ENCODE peak calls at places on chromosome 1, in four cellular contexts. One of them, this sample, is unnamed.
A peak's percentile ranks its signal among the peaks of the same experiment; 100 is the strongest.

GRCh38 chr1:33903210-33903589 is 39.3 kb downstream of the HMGB4 start:
- DNase-seq in stomach: no peak
- DNase-seq in A549: no peak
- DNase-seq in thyroid gland: no peak
- DNase-seq in this sample: no peak

GRCh38 chr1:29243863-29244185 is 7.5 kb downstream of the PTPRU start:
- DNase-seq in A549: no peak
- DNase-seq in stomach: no peak
- DNase-seq in thyroid gland: no peak
- DNase-seq in this sample: no peak

GRCh38 chr1:23224721-23225648 is 7.7 kb upstream of the HTR1D start:
- DNase-seq in thyroid gland: no peak
- DNase-seq in stomach: no peak
- DNase-seq in A549: no peak
- DNase-seq in this sample: no peak

GRCh38 chr1:162305969-162306368 is 70.7 kb downstream of the SPATA46 start:
- DNase-seq in A549: peak; percentile 9
- DNase-seq in thyroid gland: no peak
- DNase-seq in stomach: no peak
- DNase-seq in this sample: no peak

GRCh38 chr1:207059881-207060280 is 6.8 kb downstream of the PFKFB2 start:
- DNase-seq in A549: no peak
- DNase-seq in thyroid gland: peak; percentile 54
- DNase-seq in stomach: no peak
- DNase-seq in this sample: no peak

GRCh38 chr1:112507896-112508241 is 896 bp upstream of the WNT2B start:
- DNase-seq in stomach: no peak
- DNase-seq in thyroid gland: no peak
- DNase-seq in A549: no peak
- DNase-seq in this sample: no peak

GRCh38 chr1:212219679-212220463 is 65.3 kb upstream of the PPP2R5A start:
- DNase-seq in A549: no peak
- DNase-seq in stomach: no peak
- DNase-seq in thyroid gland: peak; percentile 54
- DNase-seq in this sample: peak; percentile 47

GRCh38 chr1:246151796-246152434 is 355.2 kb downstream of the SMYD3 start:
- DNase-seq in A549: no peak
- DNase-seq in stomach: no peak
- DNase-seq in thyroid gland: peak; percentile 86
- DNase-seq in this sample: no peak

GRCh38 chr1:176717052-176717754 is 254.2 kb downstream of the PAPPA2 start:
- DNase-seq in A549: no peak
- DNase-seq in thyroid gland: no peak
- DNase-seq in stomach: no peak
- DNase-seq in this sample: no peak

DNA sequence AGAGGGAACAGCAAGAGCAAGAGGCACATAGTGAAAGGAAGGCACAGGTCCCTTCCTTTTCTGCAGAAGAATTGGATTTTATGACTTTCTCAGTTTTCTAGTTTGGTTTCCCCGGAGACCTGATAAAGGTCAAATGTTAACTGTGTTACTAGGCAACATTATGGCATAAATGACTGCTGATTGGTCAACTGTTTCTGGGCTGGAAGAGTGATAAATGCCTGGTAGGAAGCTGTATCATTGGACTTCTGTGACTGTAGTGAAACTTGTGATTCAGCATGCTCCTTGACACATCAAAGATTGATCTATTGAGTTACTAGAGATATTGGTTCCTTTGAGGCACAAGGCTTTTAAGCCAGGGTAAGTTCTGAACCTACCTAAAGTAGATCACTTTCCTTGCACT is 55.7 kb downstream of the LRRC8C start:
- DNase-seq in stomach: no peak
- DNase-seq in A549: no peak
- DNase-seq in thyroid gland: no peak
- DNase-seq in this sample: no peak
- H3K4me1 ChIP-seq in stomach: no peaks in the 10 kb centered on the region
- H3K4me1 ChIP-seq in A549: peaks cover 11% of the 10 kb centered on the region
- H3K4me1 ChIP-seq in thyroid gland: peaks cover 4% of the 10 kb centered on the region
- H3K4me1 ChIP-seq in this sample: peaks cover 9% of the 10 kb centered on the region

GRCh38 chr1:227732586-227733308 is 2.4 kb downstream of the JMJD4 start:
- DNase-seq in stomach: no peak
- DNase-seq in thyroid gland: no peak
- DNase-seq in A549: no peak
- DNase-seq in this sample: no peak

GRCh38 chr1:227729881-227730629 is 5.0 kb downstream of the JMJD4 start:
- DNase-seq in A549: peak; percentile 55
- DNase-seq in stomach: no peak
- DNase-seq in thyroid gland: peak; percentile 61
- DNase-seq in this sample: no peak

GRCh38 chr1:227731696-227732585 is 3.2 kb downstream of the JMJD4 start:
- DNase-seq in thyroid gland: no peak
- DNase-seq in stomach: no peak
- DNase-seq in A549: no peak
- DNase-seq in this sample: no peak

GRCh38 chr1:227730630-227731151 is 4.4 kb downstream of the JMJD4 start:
- DNase-seq in thyroid gland: peak; percentile 24
- DNase-seq in A549: no peak
- DNase-seq in stomach: no peak
- DNase-seq in this sample: no peak

DNA sequence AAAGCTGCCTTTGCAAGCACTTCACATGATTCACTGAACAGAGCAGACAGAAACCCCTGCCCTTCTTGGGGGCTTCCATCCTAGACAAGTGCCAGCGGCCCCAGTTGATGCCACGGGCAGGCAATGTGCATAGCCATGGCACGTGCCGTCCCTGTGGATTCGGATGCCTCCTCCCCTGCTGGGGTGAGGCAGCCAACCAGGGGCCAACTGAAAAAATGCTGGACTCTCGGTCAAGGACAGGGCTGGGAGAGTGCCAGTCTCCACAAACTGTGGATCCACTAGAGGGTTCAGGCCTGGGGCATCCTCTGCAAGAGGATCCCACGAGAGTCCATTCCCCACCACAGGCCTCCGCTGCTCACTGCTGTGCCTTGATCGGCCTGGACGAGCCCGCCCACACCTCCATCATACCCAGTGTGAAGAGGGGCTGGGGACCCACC is 3.8 kb downstream of the JMJD4 start:
- DNase-seq in stomach: no peak
- DNase-seq in A549: no peak
- DNase-seq in thyroid gland: no peak
- DNase-seq in this sample: no peak
- H3K4me1 ChIP-seq in stomach: peaks cover 68% of the 10 kb centered on the region
- H3K4me1 ChIP-seq in A549: peaks cover 15% of the 10 kb centered on the region
- H3K4me1 ChIP-seq in thyroid gland: peaks cover 46% of the 10 kb centered on the region
- H3K4me1 ChIP-seq in this sample: no peaks in the 10 kb centered on the region

DNA sequence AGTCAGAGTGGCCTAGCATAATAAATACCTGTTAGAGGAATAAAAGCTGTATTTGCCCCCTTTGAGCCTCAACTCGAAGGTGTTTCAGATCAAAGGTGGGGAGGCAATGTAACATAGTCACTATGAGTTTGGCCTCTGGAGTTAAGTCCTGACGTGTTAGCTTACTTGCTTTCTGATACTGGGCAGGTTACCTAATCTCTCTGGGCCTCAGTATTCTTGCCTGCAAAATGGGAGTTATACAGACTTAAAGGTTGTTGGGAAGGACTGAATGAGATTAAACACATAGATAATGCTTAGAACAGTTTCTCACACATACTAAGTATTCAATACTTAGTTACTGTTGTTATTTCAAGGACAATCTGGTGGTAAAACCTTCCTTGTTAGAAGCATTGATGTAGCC is 15.5 kb downstream of the RNF220 start:
- DNase-seq in A549: no peak
- DNase-seq in stomach: no peak
- DNase-seq in thyroid gland: no peak
- DNase-seq in this sample: no peak
- H3K4me1 ChIP-seq in A549: no peaks in the 10 kb centered on the region
- H3K4me1 ChIP-seq in stomach: peaks cover 24% of the 10 kb centered on the region
- H3K4me1 ChIP-seq in thyroid gland: peaks cover 35% of the 10 kb centered on the region
- H3K4me1 ChIP-seq in this sample: peaks cover 10% of the 10 kb centered on the region

GRCh38 chr1:109299984-109300343 is 6.8 kb downstream of the MYBPHL start:
- DNase-seq in A549: no peak
- DNase-seq in thyroid gland: no peak
- DNase-seq in stomach: no peak
- DNase-seq in this sample: no peak
- H3K4me1 ChIP-seq in A549: peaks cover 3% of the 10 kb centered on the region
- H3K4me1 ChIP-seq in thyroid gland: peaks cover 33% of the 10 kb centered on the region
- H3K4me1 ChIP-seq in stomach: no peaks in the 10 kb centered on the region
- H3K4me1 ChIP-seq in this sample: peaks cover 4% of the 10 kb centered on the region

DNA sequence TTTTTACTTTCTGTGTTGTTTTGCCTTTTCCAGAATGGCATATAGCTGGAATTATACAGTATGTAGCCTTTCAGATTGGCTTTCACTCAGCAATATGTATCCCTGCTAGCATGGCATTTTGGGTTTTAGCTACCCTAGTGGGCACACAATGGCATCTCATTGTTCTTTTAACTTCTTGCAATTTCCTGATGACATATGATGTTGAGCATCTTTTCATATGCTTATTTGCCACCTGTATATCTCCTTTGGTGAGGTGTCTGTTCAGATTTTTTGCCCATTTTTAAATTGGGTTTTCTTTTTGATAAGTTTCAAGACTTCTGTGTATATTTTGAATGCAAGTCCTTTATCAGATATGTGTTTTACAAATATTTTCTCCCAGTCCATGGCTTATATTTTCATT is 14.0 kb downstream of the TSEN15 start:
- DNase-seq in A549: no peak
- DNase-seq in stomach: no peak
- DNase-seq in thyroid gland: no peak
- DNase-seq in this sample: no peak
- H3K4me1 ChIP-seq in A549: peaks cover 11% of the 10 kb centered on the region
- H3K4me1 ChIP-seq in stomach: no peaks in the 10 kb centered on the region
- H3K4me1 ChIP-seq in thyroid gland: peaks cover 3% of the 10 kb centered on the region
- H3K4me1 ChIP-seq in this sample: no peaks in the 10 kb centered on the region

DNA sequence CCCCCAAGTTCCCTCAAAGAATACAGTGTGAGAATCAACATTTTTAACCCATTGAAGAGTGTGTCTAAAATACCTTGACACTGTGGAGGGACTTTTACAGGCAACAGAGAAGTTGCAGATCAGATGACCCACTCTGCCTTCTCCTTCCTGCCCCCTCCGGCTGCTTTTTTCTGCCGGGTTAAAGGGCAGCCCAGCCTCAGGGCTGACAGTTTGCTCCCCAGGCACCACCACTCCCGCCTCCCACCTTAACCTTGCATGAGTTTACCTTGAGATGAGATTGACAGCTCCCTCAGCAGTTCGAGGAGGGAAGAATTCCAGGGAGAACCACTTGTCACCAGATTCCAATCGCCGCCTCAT is 3.2 kb downstream of the MTHFR start:
- DNase-seq in thyroid gland: peak; percentile 40
- DNase-seq in stomach: no peak
- DNase-seq in A549: no peak
- DNase-seq in this sample: no peak
- H3K4me1 ChIP-seq in thyroid gland: peaks cover 64% of the 10 kb centered on the region
- H3K4me1 ChIP-seq in stomach: peaks cover 65% of the 10 kb centered on the region
- H3K4me1 ChIP-seq in A549: peaks cover 26% of the 10 kb centered on the region
- H3K4me1 ChIP-seq in this sample: peaks cover 8% of the 10 kb centered on the region

GRCh38 chr1:201490708-201491131 is 16.2 kb downstream of the CSRP1 start:
- DNase-seq in stomach: no peak
- DNase-seq in thyroid gland: no peak
- DNase-seq in A549: no peak
- DNase-seq in this sample: no peak

GRCh38 chr1:201496296-201496690 is 10.6 kb downstream of the CSRP1 start:
- DNase-seq in thyroid gland: no peak
- DNase-seq in stomach: no peak
- DNase-seq in A549: no peak
- DNase-seq in this sample: no peak

GRCh38 chr1:201491896-201492511 is 14.9 kb downstream of the CSRP1 start:
- DNase-seq in stomach: no peak
- DNase-seq in A549: no peak
- DNase-seq in thyroid gland: no peak
- DNase-seq in this sample: no peak

GRCh38 chr1:201495447-201496295 is 11.3 kb downstream of the CSRP1 start:
- DNase-seq in thyroid gland: peak; percentile 95
- DNase-seq in stomach: peak; percentile 33
- DNase-seq in A549: no peak
- DNase-seq in this sample: peak; percentile 51

GRCh38 chr1:201493757-201494617 is 12.9 kb downstream of the CSRP1 start:
- DNase-seq in A549: no peak
- DNase-seq in stomach: peak; percentile 61
- DNase-seq in thyroid gland: peak; percentile 63
- DNase-seq in this sample: no peak
- H3K4me1 ChIP-seq in A549: peaks cover 57% of the 10 kb centered on the region
- H3K4me1 ChIP-seq in stomach: peaks cover 50% of the 10 kb centered on the region
- H3K4me1 ChIP-seq in thyroid gland: peaks cover 97% of the 10 kb centered on the region
- H3K4me1 ChIP-seq in this sample: peaks cover 48% of the 10 kb centered on the region

DNA sequence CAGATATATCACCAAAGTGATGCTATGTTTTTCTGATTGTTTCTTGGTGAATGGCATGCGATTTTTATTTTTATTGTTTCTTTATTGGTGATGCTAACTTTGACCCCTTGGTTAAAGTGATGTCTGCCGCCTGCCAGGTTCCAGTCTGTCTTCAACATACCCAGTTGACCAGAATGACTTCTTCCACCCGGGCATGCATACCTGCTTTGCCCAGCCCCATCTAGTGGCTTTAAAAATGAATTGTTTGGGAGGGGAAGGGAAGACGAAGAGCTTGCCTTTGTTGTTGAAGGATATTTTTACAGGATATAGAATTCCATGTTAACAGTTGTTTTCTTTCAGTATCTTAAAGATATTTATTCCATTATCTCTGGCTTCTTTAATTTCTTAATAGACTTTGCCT is 65.1 kb downstream of the ATG4C start:
- DNase-seq in A549: peak; percentile 5
- DNase-seq in thyroid gland: no peak
- DNase-seq in stomach: no peak
- DNase-seq in this sample: no peak
- H3K4me1 ChIP-seq in A549: no peaks in the 10 kb centered on the region
- H3K4me1 ChIP-seq in thyroid gland: no peaks in the 10 kb centered on the region
- H3K4me1 ChIP-seq in stomach: no peaks in the 10 kb centered on the region
- H3K4me1 ChIP-seq in this sample: no peaks in the 10 kb centered on the region

DNA sequence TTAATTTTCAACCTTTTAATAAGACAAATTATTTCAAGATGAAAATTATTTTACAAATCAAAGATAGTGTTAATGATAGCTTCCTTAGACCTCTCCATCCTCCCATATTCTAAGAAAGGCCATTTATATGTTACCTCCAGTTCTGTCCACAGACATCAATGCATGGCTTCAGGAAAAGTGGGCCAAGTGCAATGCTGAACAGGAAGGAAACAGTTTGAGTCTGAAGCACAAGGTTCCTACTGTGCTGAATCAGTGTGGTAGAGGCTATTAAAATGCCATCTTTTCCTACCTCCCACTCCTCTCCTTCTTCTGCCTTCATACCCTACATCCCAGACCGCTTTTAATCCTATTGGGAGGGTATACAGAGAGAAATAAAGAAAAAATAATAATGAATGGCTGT is 62.7 kb upstream of the C1orf105 start:
- DNase-seq in thyroid gland: no peak
- DNase-seq in stomach: no peak
- DNase-seq in A549: no peak
- DNase-seq in this sample: no peak
- H3K4me1 ChIP-seq in thyroid gland: peaks cover 55% of the 10 kb centered on the region
- H3K4me1 ChIP-seq in stomach: peaks cover 26% of the 10 kb centered on the region
- H3K4me1 ChIP-seq in A549: peaks cover 77% of the 10 kb centered on the region
- H3K4me1 ChIP-seq in this sample: no peaks in the 10 kb centered on the region